ENCODE peak calls at places on chromosomes 1 and 21, in five cellular contexts. Z is IMR-90, F is aorta, L is heart right ventricle, G is small intestine. M is an unnamed sample.

GRCh38 chr1:25561426-25562100 is 18.2 kb downstream of the LDLRAP1 start:
- DNase-seq in Z (no peak), F (no peak), L (no peak), G (peak; percentile 55), M (no peak)

GRCh38 chr1:76562292-76562691 is 305.0 kb upstream of the ST6GALNAC5 start:
- DNase-seq in Z (no peak), F (no peak), L (no peak), G (no peak), M (no peak)

GRCh38 chr1:38026592-38027200 is 14.2 kb downstream of the UTP11 start:
- DNase-seq in Z (peak; percentile 57), F (peak; percentile 69), L (no peak), G (peak; percentile 28), M (no peak)

GRCh38 chr1:51088474-51088873 is 13.6 kb upstream of the C1orf185 start:
- DNase-seq in Z (no peak), F (no peak), L (no peak), G (no peak), M (no peak)

GRCh38 chr1:72177711-72178110 is 104.6 kb downstream of the NEGR1 start:
- DNase-seq in Z (peak; percentile 66), F (no peak), L (no peak), G (no peak), M (no peak)

GRCh38 chr21:42466700-42467612 is 29.1 kb downstream of the RSPH1 start:
- DNase-seq in Z (peak; percentile 7), F (no peak), L (no peak), G (peak; percentile 73), M (peak; percentile 53)

GRCh38 chr1:66388918-66389317 is 145.0 kb upstream of the SGIP1 start:
- DNase-seq in Z (no peak), F (no peak), L (no peak), G (no peak), M (no peak)

GRCh38 chr1:237664327-237664726 is 226.4 kb downstream of the ZP4 start:
- DNase-seq in Z (no peak), F (no peak), L (no peak), G (no peak), M (no peak)

GRCh38 chr1:92961896-92962752 is 862 bp upstream of the DIPK1A start:
- DNase-seq in Z (peak; percentile 38), F (peak; percentile 76), L (peak; percentile 36), G (peak; percentile 53), M (peak; percentile 69)

GRCh38 chr1:174874337-174875053 is 125.3 kb upstream of the CACYBP start:
- DNase-seq in Z (no peak), F (no peak), L (no peak), G (peak; percentile 68), M (no peak)

GRCh38 chr1:111989531-111990025 is at the start of gene KCND3:
- DNase-seq in Z (peak; percentile 3), F (peak; percentile 84), L (no peak), G (peak; percentile 4), M (peak; percentile 77)

GRCh38 chr1:30409476-30410152 is 313.8 kb downstream of the MATN1 start:
- DNase-seq in Z (no peak), F (peak; percentile 50), L (no peak), G (no peak), M (no peak)

GRCh38 chr1:95532335-95532734 is 298.3 kb downstream of the RWDD3 start:
- DNase-seq in Z (no peak), F (no peak), L (no peak), G (no peak), M (no peak)

GRCh38 chr21:34811368-34811767 is 142.6 kb downstream of the CLIC6 start:
- DNase-seq in Z (no peak), F (no peak), L (no peak), G (peak; percentile 47), M (no peak)

DNA sequence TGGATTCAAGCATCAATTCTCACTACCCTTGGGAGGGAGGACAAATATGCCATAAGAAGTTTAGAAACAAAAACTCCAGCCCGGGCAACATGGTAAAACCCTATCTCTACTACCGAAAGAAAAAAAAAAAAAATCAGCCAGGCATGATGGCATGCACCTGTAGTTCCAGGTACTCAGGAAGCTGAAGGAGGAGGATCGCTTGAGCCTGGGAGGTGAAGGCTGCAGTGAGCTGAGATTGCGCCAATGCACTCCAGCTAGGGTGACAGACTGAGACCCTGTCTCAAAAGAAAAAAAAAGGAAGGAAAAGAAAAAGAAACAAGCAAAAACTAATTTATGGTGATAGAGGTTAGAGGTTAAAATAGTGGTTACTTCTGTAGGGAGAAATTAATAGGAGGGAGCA is 9.6 kb downstream of the ZNF644 start:
- DNase-seq in Z (no peak), F (no peak), L (no peak), G (no peak), M (no peak)
- H3K4me1 ChIP-seq in Z (peaks cover 1% of the 10 kb centered on the region), F (peaks cover 3% of the 10 kb centered on the region), L (no peaks in the 10 kb centered on the region), G (no peaks in the 10 kb centered on the region), M (peaks cover 11% of the 10 kb centered on the region)

GRCh38 chr1:163300569-163300968 is 21.2 kb upstream of the NUF2 start:
- DNase-seq in Z (no peak), F (no peak), L (no peak), G (no peak), M (no peak)
- H3K27ac ChIP-seq in Z (no peak overlapping the region), F (no peak overlapping the region), L (no peak overlapping the region), G (no peak overlapping the region), M (no peak overlapping the region)

GRCh38 chr1:180505732-180506335 is 3.5 kb upstream of the ACBD6 start:
- DNase-seq in Z (peak; percentile 47), F (no peak), L (no peak), G (no peak), M (no peak)

GRCh38 chr1:180502361-180503273 is at the start of gene ACBD6:
- DNase-seq in Z (peak; percentile 83), F (peak; percentile 93), L (peak; percentile 80), G (peak; percentile 86), M (peak; percentile 94)

GRCh38 chr1:180503274-180503862 is 991 bp upstream of the ACBD6 start:
- DNase-seq in Z (no peak), F (no peak), L (no peak), G (no peak), M (no peak)

GRCh38 chr1:180501865-180502360 is 464 bp downstream of the ACBD6 start:
- DNase-seq in Z (no peak), F (no peak), L (no peak), G (no peak), M (no peak)

GRCh38 chr1:180504186-180504585 is 1.8 kb upstream of the ACBD6 start:
- DNase-seq in Z (peak; percentile 76), F (no peak), L (no peak), G (no peak), M (no peak)
- H3K4me1 ChIP-seq in Z (peaks cover 22% of the 10 kb centered on the region), F (no peaks in the 10 kb centered on the region), L (no peaks in the 10 kb centered on the region), G (no peaks in the 10 kb centered on the region), M (peaks cover 5% of the 10 kb centered on the region)

GRCh38 chr1:54327386-54328116 is 78.6 kb downstream of the SSBP3 start:
- DNase-seq in Z (peak; percentile 63), F (no peak), L (no peak), G (no peak), M (no peak)
- H3K27ac ChIP-seq in Z (peak overlapping the region; percentile 92), F (no peak overlapping the region), L (peak overlapping the region; percentile 10), G (peak overlapping the region; percentile 79), M (peak overlapping the region; percentile 40)

DNA sequence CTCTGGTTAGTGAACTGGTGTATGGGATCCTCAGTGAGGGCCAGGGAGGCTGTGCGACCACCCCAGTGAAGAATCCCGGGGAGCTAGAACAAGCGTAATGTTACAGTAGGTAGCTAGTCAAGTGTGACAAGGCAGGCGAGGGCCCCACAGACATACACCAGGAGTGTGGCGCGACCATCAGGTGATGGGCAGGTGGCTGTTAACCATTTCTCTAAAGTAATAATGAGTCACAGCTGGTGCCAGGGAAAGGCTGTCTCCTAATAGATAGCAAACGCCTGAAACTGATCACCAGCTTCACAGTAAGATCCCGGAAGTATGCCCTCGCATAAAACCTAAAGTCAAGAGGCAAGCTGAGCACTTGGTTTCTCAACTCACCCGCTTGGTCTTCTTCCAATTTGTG is 40.5 kb upstream of the TARBP1 start:
- DNase-seq in Z (no peak), F (no peak), L (no peak), G (no peak), M (no peak)
- H3K4me1 ChIP-seq in Z (peaks cover 24% of the 10 kb centered on the region), F (peaks cover 4% of the 10 kb centered on the region), L (peaks cover 24% of the 10 kb centered on the region), G (peaks cover 4% of the 10 kb centered on the region), M (peaks cover 11% of the 10 kb centered on the region)

GRCh38 chr1:32224285-32224684 is 2.1 kb downstream of the EIF3I start:
- DNase-seq in Z (no peak), F (no peak), L (no peak), G (no peak), M (no peak)
- H3K27ac ChIP-seq in Z (no peak overlapping the region), F (no peak overlapping the region), L (no peak overlapping the region), G (no peak overlapping the region), M (no peak overlapping the region)

DNA sequence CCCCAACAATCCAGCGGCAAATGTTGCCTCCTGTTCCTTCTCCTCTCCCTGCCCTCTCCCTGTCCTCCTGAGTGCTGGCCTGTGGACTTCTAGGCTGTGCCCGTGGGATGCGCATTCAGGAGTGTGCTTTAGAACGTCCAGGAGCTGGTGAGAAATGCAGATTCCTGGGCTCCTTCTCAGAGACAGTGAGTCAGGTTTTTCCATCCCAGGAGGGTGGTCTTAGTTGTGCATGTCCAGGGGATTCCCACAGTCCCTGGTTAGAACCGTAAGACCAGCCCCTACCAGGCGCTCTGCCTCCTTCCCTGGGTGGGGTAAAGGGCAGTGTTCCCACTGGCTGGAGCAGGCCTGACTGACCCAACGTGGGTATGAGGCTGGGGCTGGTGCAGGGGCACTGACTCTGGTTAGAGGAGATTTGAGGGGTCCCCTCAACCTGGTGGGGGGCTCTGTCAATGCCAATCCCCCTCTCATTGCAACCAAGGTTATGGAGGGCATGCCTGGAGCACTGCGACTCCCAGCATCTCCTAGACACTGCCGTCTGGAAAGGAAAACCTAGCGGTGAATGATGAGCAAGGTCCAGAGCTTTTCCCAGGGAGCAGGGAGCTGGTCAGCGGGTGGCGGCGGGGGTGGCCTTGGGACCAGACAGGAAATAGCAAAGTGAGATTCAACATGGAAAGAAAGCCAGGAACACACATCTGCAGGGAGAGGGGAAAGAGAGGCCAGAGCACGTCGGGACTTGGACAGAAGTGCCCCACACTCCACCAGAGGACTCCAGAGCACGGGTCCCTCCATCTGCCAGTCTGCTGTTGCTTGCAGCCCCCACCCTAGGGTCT is 38.6 kb downstream of the HSPG2 start:
- DNase-seq in Z (peak; percentile 39), F (peak; percentile 85), L (no peak), G (no peak), M (no peak)
- H3K4me1 ChIP-seq in Z (peaks cover 9% of the 10 kb centered on the region), F (peaks cover 2% of the 10 kb centered on the region), L (peaks cover 71% of the 10 kb centered on the region), G (peaks cover 5% of the 10 kb centered on the region), M (peaks cover 55% of the 10 kb centered on the region)

DNA sequence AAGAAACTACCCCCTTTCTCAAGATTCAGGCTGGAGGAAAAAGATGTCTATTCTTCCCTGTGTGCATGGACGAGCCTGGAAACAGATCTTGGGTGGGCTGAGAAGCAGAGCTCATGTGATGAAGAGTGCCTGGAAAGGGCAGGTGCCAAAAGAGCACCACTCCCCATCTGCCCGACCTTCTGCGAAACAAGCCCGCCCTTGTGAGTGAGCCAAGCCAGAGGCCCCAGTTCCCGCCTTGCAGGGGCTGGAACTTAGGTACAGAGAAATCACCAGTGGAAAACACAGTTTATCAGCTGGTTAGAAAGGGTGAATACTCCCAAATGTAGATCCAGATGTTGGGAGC is 26.7 kb upstream of the A3GALT2 start:
- DNase-seq in Z (peak; percentile 27), F (peak; percentile 80), L (peak; percentile 48), G (peak; percentile 32), M (no peak)
- H3K27ac ChIP-seq in Z (peak overlapping the region; percentile 95), F (peak overlapping the region; percentile 97), L (peak overlapping the region; percentile 99), G (peak overlapping the region; percentile 96), M (peak overlapping the region; percentile 95)

M was measured in kidney.